ENCODE peak calls at places on chromosomes 1 and 21, in five cellular contexts. P is HEK293T, T is activated T-helper 1 cell treated with Interleukin-2 at 50 U/mL for 16 hours, F is HT-29, G is keratinocyte. R is an unnamed sample.

GRCh38 chr1:188497020-188497419 is 1668.3 kb downstream of the PLA2G4A start:
- DNase-seq in F (no peak), T (no peak), P (no peak), G (no peak), R (no peak)

GRCh38 chr1:46697053-46697452 is 21.9 kb downstream of the EFCAB14 start:
- DNase-seq in P (no peak), F (no peak), G (no peak), T (no peak), R (no peak)

GRCh38 chr1:175402336-175402735 is 209.8 kb upstream of the KIAA0040 start:
- DNase-seq in G (no peak), T (no peak), F (no peak), P (no peak), R (no peak)

GRCh38 chr21:38448619-38449186 is 49.6 kb downstream of the ERG start:
- DNase-seq in G (no peak), P (no peak), T (no peak), F (no peak), R (no peak)

GRCh38 chr1:46131093-46131492 is 1.3 kb downstream of the PIK3R3 start:
- DNase-seq in F (peak), T (no peak), G (no peak), P (no peak), R (no peak)

GRCh38 chr1:8040586-8040985 is 14.5 kb upstream of the ERRFI1 start:
- DNase-seq in P (no peak), G (no peak), F (peak), T (no peak), R (peak)

GRCh38 chr1:12717301-12717838 is 1.5 kb downstream of the AADACL3 start:
- DNase-seq in F (no peak), P (no peak), T (no peak), G (no peak), R (no peak)

GRCh38 chr1:145707183-145707867 is at the start of gene PDZK1:
- DNase-seq in F (peak), T (no peak), G (no peak), P (no peak), R (no peak)

GRCh38 chr1:151475175-151475574 is 15.9 kb upstream of the POGZ start:
- DNase-seq in P (no peak), F (no peak), G (no peak), T (no peak), R (peak)

GRCh38 chr1:206497363-206497762 is 10.0 kb upstream of the RASSF5 start:
- DNase-seq in F (no peak), G (no peak), P (no peak), T (no peak), R (no peak)

GRCh38 chr1:235290740-235291502 is 37.1 kb downstream of the ARID4B start:
- DNase-seq in F (no peak), T (no peak), G (no peak), P (no peak), R (no peak)

GRCh38 chr1:107748529-107748928 is 216.5 kb downstream of the VAV3 start:
- DNase-seq in G (no peak), T (no peak), P (peak), F (peak), R (no peak)

GRCh38 chr1:119367332-119368124 is 1.1 kb upstream of the HAO2 start:
- DNase-seq in T (no peak), F (peak), P (peak), G (no peak), R (no peak)

GRCh38 chr1:45913925-45914501 is 110.6 kb downstream of the MAST2 start:
- DNase-seq in T (no peak), F (no peak), G (no peak), P (no peak), R (no peak)

GRCh38 chr1:156033011-156033410 is 12.3 kb upstream of the SSR2 start:
- DNase-seq in G (no peak), T (no peak), F (no peak), P (no peak), R (no peak)

GRCh38 chr1:111598534-111598933 is 21.1 kb upstream of the RAP1A start:
- DNase-seq in P (no peak), T (no peak), F (no peak), G (no peak), R (no peak)

GRCh38 chr1:119582801-119583200 is 65.3 kb downstream of the ZNF697 start:
- DNase-seq in P (peak), F (peak), T (no peak), G (peak), R (peak)

GRCh38 chr21:41254090-41254700 is 62.4 kb upstream of the FAM3B start:
- DNase-seq in G (no peak), F (no peak), T (no peak), P (no peak), R (no peak)

GRCh38 chr1:33826311-33826710 is 37.6 kb upstream of the HMGB4 start:
- DNase-seq in T (no peak), P (no peak), F (no peak), G (no peak), R (no peak)

R was measured in epithelial cell of prostate.